ENCODE peak calls at places on chromosomes 7 and 10, in six cellular contexts. N is lower leg skin, S is AG10803, X is GM10248, D is fibroblast of lung, M is kidney. B is an unnamed sample.

GRCh38 chr7:44244282-44244681 is 43.5 kb downstream of the YKT6 start:
- DNase-seq in N (no peak), S (no peak), X (peak; percentile 78), D (no peak), M (no peak), B (no peak)

GRCh38 chr7:1619152-1620079 is 49.6 kb upstream of the PSMG3 start:
- DNase-seq in N (no peak), S (no peak), X (no peak), D (no peak), M (no peak), B (no peak)

GRCh38 chr10:109149666-109150350 is 773.5 kb downstream of the XPNPEP1 start:
- DNase-seq in N (no peak), S (no peak), X (no peak), D (no peak), M (no peak), B (no peak)

GRCh38 chr7:132619967-132620366 is 43.7 kb upstream of the PLXNA4 start:
- DNase-seq in N (no peak), S (no peak), X (no peak), D (no peak), M (no peak), B (no peak)

GRCh38 chr7:1662767-1663166 is 7.3 kb upstream of the ELFN1 start:
- DNase-seq in N (peak; percentile 67), S (no peak), X (no peak), D (no peak), M (peak; percentile 25), B (no peak)

GRCh38 chr10:29160110-29160669 is 128.7 kb upstream of the LYZL1 start:
- DNase-seq in N (no peak), S (peak; percentile 81), X (no peak), D (peak; percentile 96), M (no peak), B (no peak)

GRCh38 chr10:78513986-78514385 is 480.3 kb downstream of the RPS24 start:
- DNase-seq in N (no peak), S (no peak), X (no peak), D (no peak), M (no peak), B (no peak)

GRCh38 chr7:74612015-74612829 is 45.3 kb upstream of the GTF2I start:
- DNase-seq in N (peak; percentile 90), S (peak; percentile 28), X (no peak), D (peak; percentile 59), M (peak; percentile 85), B (no peak)

GRCh38 chr7:139709460-139709859 is 68.3 kb downstream of the HIPK2 start:
- DNase-seq in N (no peak), S (peak; percentile 90), X (no peak), D (peak; percentile 82), M (no peak), B (no peak)

GRCh38 chr7:136012238-136012637 is 35.1 kb upstream of the MTPN start:
- DNase-seq in N (no peak), S (no peak), X (no peak), D (no peak), M (no peak), B (no peak)

GRCh38 chr10:101050206-101051069 is 11.4 kb upstream of the KAZALD1 start:
- DNase-seq in N (peak; percentile 90), S (peak; percentile 34), X (peak; percentile 85), D (peak; percentile 30), M (peak; percentile 80), B (no peak)

GRCh38 chr10:102384053-102384452 is 11.5 kb upstream of the NFKB2 start:
- DNase-seq in N (no peak), S (no peak), X (no peak), D (no peak), M (no peak), B (no peak)

GRCh38 chr7:7102906-7103305 is 79.4 kb upstream of the C1GALT1 start:
- DNase-seq in N (no peak), S (no peak), X (no peak), D (no peak), M (no peak), B (no peak)

GRCh38 chr10:122310311-122311050 is 39.4 kb downstream of the BTBD16 start:
- DNase-seq in N (no peak), S (no peak), X (no peak), D (peak; percentile 25), M (peak; percentile 75), B (peak; percentile 10)

GRCh38 chr10:95517536-95518454 is 43.4 kb downstream of the SORBS1 start:
- DNase-seq in N (no peak), S (peak; percentile 53), X (no peak), D (peak; percentile 97), M (no peak), B (no peak)

GRCh38 chr10:62594093-62594520 is 210.4 kb upstream of the ADO start:
- DNase-seq in N (no peak), S (peak; percentile 66), X (peak; percentile 54), D (peak; percentile 52), M (no peak), B (peak; percentile 6)

GRCh38 chr7:90751595-90751994 is 155.5 kb downstream of the CDK14 start:
- DNase-seq in N (no peak), S (no peak), X (no peak), D (no peak), M (no peak), B (no peak)

GRCh38 chr7:90747521-90747920 is 151.4 kb downstream of the CDK14 start:
- DNase-seq in N (no peak), S (no peak), X (no peak), D (no peak), M (no peak), B (no peak)

GRCh38 chr7:90752051-90752450 is 155.9 kb downstream of the CDK14 start:
- DNase-seq in N (no peak), S (no peak), X (no peak), D (peak; percentile 41), M (no peak), B (no peak)

GRCh38 chr7:90749262-90749661 is 153.1 kb downstream of the CDK14 start:
- DNase-seq in N (no peak), S (no peak), X (no peak), D (no peak), M (no peak), B (no peak)

GRCh38 chr7:90749774-90750173 is 153.7 kb downstream of the CDK14 start:
- DNase-seq in N (no peak), S (peak; percentile 31), X (no peak), D (no peak), M (no peak), B (no peak)
- TF ChIP-seq CTCF in N (no peak), S (peak; percentile 33), X (peak; percentile 41), D (no peak), M (no peak), B (peak; percentile 58)

GRCh38 chr7:151091003-151091402 is 4.7 kb downstream of the AGAP3 start:
- DNase-seq in N (no peak), S (no peak), X (no peak), D (no peak), M (peak; percentile 55), B (no peak)

GRCh38 chr7:151091988-151092387 is 5.7 kb downstream of the AGAP3 start:
- DNase-seq in N (no peak), S (no peak), X (no peak), D (no peak), M (peak; percentile 67), B (no peak)

GRCh38 chr7:151089893-151090730 is 3.8 kb downstream of the AGAP3 start:
- DNase-seq in N (no peak), S (no peak), X (no peak), D (no peak), M (peak; percentile 74), B (no peak)

GRCh38 chr7:151093748-151094147 is 7.5 kb downstream of the AGAP3 start:
- DNase-seq in N (no peak), S (no peak), X (no peak), D (no peak), M (peak; percentile 58), B (no peak)

DNA sequence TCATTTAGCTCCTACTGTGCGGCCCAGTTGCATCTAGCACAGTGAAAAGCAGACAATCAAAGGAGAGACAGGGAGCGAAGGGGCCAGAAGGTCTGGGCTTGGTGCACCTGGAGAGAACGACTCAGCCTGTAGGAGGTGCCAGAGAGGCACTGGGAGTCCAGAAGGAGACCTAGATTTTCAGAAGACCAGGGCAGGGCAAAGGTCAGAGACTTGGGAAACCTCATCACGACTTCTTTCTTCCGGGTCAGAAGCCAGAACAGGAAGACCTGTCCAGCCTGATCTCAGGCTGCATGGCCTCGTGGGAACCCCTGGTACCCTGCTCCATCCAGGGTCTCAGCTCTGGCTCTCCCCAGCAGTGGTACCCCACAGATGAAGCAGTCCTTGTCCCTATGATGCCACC is 5.2 kb downstream of the AGAP3 start:
- DNase-seq in N (no peak), S (no peak), X (peak; percentile 51), D (no peak), M (no peak), B (no peak)
- TF ChIP-seq CTCF in N (no peak), S (peak; percentile 62), X (peak; percentile 51), D (peak; percentile 37), M (peak; percentile 16), B (peak; percentile 56)

GRCh38 chr10:18583575-18584270 is 67.7 kb downstream of the NSUN6 start:
- DNase-seq in N (no peak), S (no peak), X (no peak), D (no peak), M (no peak), B (no peak)
- TF ChIP-seq CTCF in N (no peak), S (no peak), X (no peak), D (no peak), M (no peak), B (no peak)

GRCh38 chr10:74104480-74104879 is 46.1 kb downstream of the AP3M1 start:
- DNase-seq in N (no peak), S (no peak), X (no peak), D (no peak), M (no peak), B (no peak)

GRCh38 chr10:74104996-74105395 is 45.6 kb downstream of the AP3M1 start:
- DNase-seq in N (no peak), S (no peak), X (no peak), D (no peak), M (no peak), B (no peak)

GRCh38 chr10:74099836-74100235 is 50.8 kb downstream of the AP3M1 start:
- DNase-seq in N (no peak), S (no peak), X (no peak), D (no peak), M (no peak), B (no peak)

GRCh38 chr10:74107391-74107790 is 43.2 kb downstream of the AP3M1 start:
- DNase-seq in N (no peak), S (no peak), X (no peak), D (no peak), M (no peak), B (no peak)

DNA sequence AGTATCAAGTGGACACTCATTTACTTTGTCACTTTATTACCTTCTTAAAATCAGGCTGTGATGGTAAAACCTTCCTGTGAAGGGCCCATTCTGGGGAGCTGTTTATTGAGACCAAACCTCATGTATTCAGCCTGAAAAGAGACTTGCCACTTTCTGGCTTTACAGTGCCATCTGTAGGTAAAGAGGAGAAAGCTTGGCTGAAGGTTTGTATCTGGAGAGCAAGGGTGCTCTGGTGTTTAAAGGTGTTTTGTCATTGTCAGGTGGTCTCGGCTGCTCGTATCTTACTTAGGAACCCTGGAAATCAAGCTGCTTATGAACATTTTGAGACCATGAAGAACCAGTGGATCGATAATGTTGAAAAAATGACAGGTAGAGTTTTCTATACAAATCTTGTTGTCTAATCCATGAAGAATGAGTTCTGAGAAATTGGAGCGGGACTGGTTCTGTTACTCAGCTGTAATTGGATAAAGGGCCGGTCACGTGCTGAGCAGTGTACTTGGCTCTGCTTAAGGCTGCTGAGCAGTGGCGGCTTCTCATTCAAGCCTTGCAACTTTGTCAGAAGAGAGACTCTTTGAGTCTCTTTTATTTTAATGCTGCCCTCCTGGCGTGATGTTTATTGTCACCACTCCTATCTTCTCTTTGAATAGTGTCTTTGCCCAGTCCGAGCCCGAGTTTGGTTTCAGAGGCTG is 46.9 kb downstream of the AP3M1 start:
- DNase-seq in N (no peak), S (peak; percentile 28), X (peak; percentile 63), D (peak; percentile 28), M (no peak), B (no peak)
- TF ChIP-seq CTCF in N (no peak), S (peak; percentile 49), X (peak; percentile 59), D (peak; percentile 29), M (no peak), B (peak; percentile 57)

GRCh38 chr10:2477154-2477553 is 590.2 kb upstream of the PFKP start:
- DNase-seq in N (no peak), S (no peak), X (no peak), D (no peak), M (no peak), B (no peak)
- TF ChIP-seq CTCF in N (no peak), S (no peak), X (no peak), D (no peak), M (no peak), B (no peak)